ENCODE peak calls at places on chromosome 11, in seven cellular contexts. I is non-pigmented ciliary epithelial cell; R is astrocyte; F is tibial nerve; U is stimulated activated CD4-positive, alpha-beta T cell treated with anti-CD3 and anti-CD28 coated beads, Interleukin-2, amount 100 ng/mL, for 48 hours; C is left lung; O is activated T-cell treated with anti-CD3 and anti-CD28 coated beads for 1 hour. D is an unnamed sample.

GRCh38 chr11:94449029-94449428 is 44.6 kb downstream of the MRE11 start:
- DNase-seq in I (no peak), R (no peak), F (no peak), U (no peak), C (no peak), O (no peak), D (no peak)

GRCh38 chr11:122720482-122720881 is 65.0 kb downstream of the UBASH3B start:
- DNase-seq in I (no peak), R (peak; percentile 58), F (no peak), U (no peak), C (no peak), O (no peak), D (no peak)

GRCh38 chr11:22690245-22690644 is 23.8 kb downstream of the GAS2 start:
- DNase-seq in I (no peak), R (no peak), F (no peak), U (no peak), C (no peak), O (no peak), D (no peak)

GRCh38 chr11:3614742-3615171 is 27.0 kb downstream of the ART5 start:
- DNase-seq in I (no peak), R (no peak), F (no peak), U (peak; percentile 52), C (no peak), O (no peak), D (peak; percentile 42)

GRCh38 chr11:78038697-78039313 is 15.7 kb upstream of the KCTD14 start:
- DNase-seq in I (no peak), R (peak; percentile 39), F (no peak), U (no peak), C (no peak), O (no peak), D (no peak)

GRCh38 chr11:81377418-81377817 is 1356.2 kb downstream of the FAM181B start:
- DNase-seq in I (no peak), R (no peak), F (no peak), U (no peak), C (no peak), O (no peak), D (no peak)

GRCh38 chr11:121722431-121723256 is 269.9 kb upstream of the SORL1-AS1 start:
- DNase-seq in I (peak; percentile 82), R (peak; percentile 95), F (peak; percentile 83), U (no peak), C (peak; percentile 61), O (no peak), D (peak; percentile 63)

GRCh38 chr11:1350086-1350725 is 39.5 kb upstream of the BRSK2 start:
- DNase-seq in I (no peak), R (no peak), F (no peak), U (no peak), C (no peak), O (no peak), D (no peak)

GRCh38 chr11:118287006-118287405 is 17.5 kb upstream of the CD3E start:
- DNase-seq in I (no peak), R (peak; percentile 26), F (no peak), U (no peak), C (no peak), O (no peak), D (no peak)

GRCh38 chr11:19447150-19447566 is 206.4 kb upstream of the E2F8 start:
- DNase-seq in I (no peak), R (peak; percentile 59), F (no peak), U (no peak), C (no peak), O (no peak), D (no peak)

GRCh38 chr11:44860346-44860745 is 90.3 kb downstream of the TP53I11 start:
- DNase-seq in I (no peak), R (no peak), F (no peak), U (no peak), C (no peak), O (no peak), D (no peak)

GRCh38 chr11:72684236-72684912 is 10.2 kb upstream of the PDE2A start:
- DNase-seq in I (peak; percentile 24), R (peak; percentile 40), F (peak; percentile 55), U (peak; percentile 37), C (no peak), O (peak; percentile 17), D (peak; percentile 79)

GRCh38 chr11:9660886-9661285 is 3.0 kb upstream of the SWAP70 start:
- DNase-seq in I (no peak), R (no peak), F (no peak), U (no peak), C (no peak), O (no peak), D (no peak)

D was measured in WERI-Rb-1.